ENCODE peak calls at places on chromosomes 4 and X, in ten cellular contexts. O, B, E, D, T, J, C, L, X and V are unnamed samples.

GRCh38 chr4:123631699-123632098 is 235.1 kb downstream of the SPRY1 start:
- DNase-seq in O (no peak), B (no peak), E (no peak), D (no peak), T (no peak), J (no peak), C (no peak), L (no peak), X (peak), V (no peak)

GRCh38 chrX:69556094-69557011 is 52.2 kb downstream of the NALF2 start:
- DNase-seq in O (no peak), B (no peak), E (peak), D (peak), T (no peak), J (peak), C (no peak), L (peak), X (peak), V (no peak)

GRCh38 chr4:140156529-140157171 is 2.7 kb upstream of the MAML3 start:
- DNase-seq in O (no peak), B (no peak), E (no peak), D (no peak), T (no peak), J (no peak), C (no peak), L (no peak), X (no peak), V (no peak)

GRCh38 chr4:147813107-147813773 is 81.4 kb downstream of the ARHGAP10 start:
- DNase-seq in O (no peak), B (no peak), E (no peak), D (no peak), T (no peak), J (no peak), C (no peak), L (no peak), X (no peak), V (no peak)

GRCh38 chr4:72592076-72592475 is 23.1 kb upstream of the ADAMTS3 start:
- DNase-seq in O (no peak), B (no peak), E (no peak), D (no peak), T (no peak), J (no peak), C (no peak), L (no peak), X (no peak), V (no peak)

GRCh38 chr4:2406406-2406805 is 12.0 kb downstream of the ZFYVE28 start:
- DNase-seq in O (no peak), B (no peak), E (no peak), D (no peak), T (no peak), J (no peak), C (no peak), L (no peak), X (no peak), V (no peak)

GRCh38 chr4:106691749-106692148 is 323.2 kb upstream of the GIMD1 start:
- DNase-seq in O (no peak), B (peak), E (no peak), D (peak), T (no peak), J (no peak), C (no peak), L (no peak), X (peak), V (no peak)

GRCh38 chr4:25564836-25565235 is 90.8 kb upstream of the SLC34A2 start:
- DNase-seq in O (no peak), B (no peak), E (no peak), D (no peak), T (no peak), J (no peak), C (no peak), L (no peak), X (no peak), V (no peak)

GRCh38 chrX:102720237-102721168 is at the start of gene GPRASP3:
- DNase-seq in O (no peak), B (peak), E (no peak), D (peak), T (peak), J (peak), C (peak), L (no peak), X (peak), V (no peak)

GRCh38 chr4:6910340-6910959 is 824 bp downstream of the TBC1D14 start:
- DNase-seq in O (no peak), B (no peak), E (no peak), D (no peak), T (no peak), J (no peak), C (no peak), L (no peak), X (no peak), V (no peak)

GRCh38 chr4:185381794-185382193 is 13.9 kb downstream of the LRP2BP start:
- DNase-seq in O (no peak), B (no peak), E (peak), D (peak), T (no peak), J (no peak), C (no peak), L (no peak), X (peak), V (no peak)

GRCh38 chr4:145345401-145345800 is 136.3 kb upstream of the SMAD1 start:
- DNase-seq in O (no peak), B (no peak), E (no peak), D (no peak), T (no peak), J (no peak), C (no peak), L (no peak), X (no peak), V (no peak)

GRCh38 chr4:86557526-86557925 is 36.6 kb upstream of the PTPN13 start:
- DNase-seq in O (no peak), B (no peak), E (no peak), D (peak), T (no peak), J (no peak), C (no peak), L (no peak), X (no peak), V (no peak)

GRCh38 chrX:17038681-17039161 is 92.3 kb downstream of the REPS2 start:
- DNase-seq in O (no peak), B (no peak), E (no peak), D (peak), T (no peak), J (no peak), C (no peak), L (no peak), X (peak), V (no peak)

GRCh38 chr4:133484287-133484686 is 335.2 kb downstream of the PCDH10 start:
- DNase-seq in O (no peak), B (no peak), E (no peak), D (no peak), T (no peak), J (no peak), C (no peak), L (no peak), X (no peak), V (no peak)

GRCh38 chr4:166546009-166546408 is 673.0 kb downstream of the TLL1 start:
- DNase-seq in O (no peak), B (no peak), E (no peak), D (no peak), T (no peak), J (no peak), C (no peak), L (no peak), X (no peak), V (no peak)

GRCh38 chr4:56731857-56732256 is 50.8 kb upstream of the HOPX start:
- DNase-seq in O (no peak), B (no peak), E (no peak), D (no peak), T (no peak), J (no peak), C (no peak), L (no peak), X (no peak), V (no peak)

GRCh38 chrX:104564921-104565703 is 887 bp upstream of the IL1RAPL2 start:
- DNase-seq in O (no peak), B (no peak), E (no peak), D (no peak), T (no peak), J (no peak), C (no peak), L (peak), X (no peak), V (no peak)

GRCh38 chrX:102651242-102651967 is at the start of gene GPRASP1:
- DNase-seq in O (no peak), B (no peak), E (no peak), D (peak), T (no peak), J (peak), C (peak), L (peak), X (peak), V (no peak)

GRCh38 chr4:40916218-40916555 is 166.4 kb downstream of the NSUN7 start:
- DNase-seq in O (no peak), B (peak), E (no peak), D (peak), T (no peak), J (no peak), C (no peak), L (no peak), X (peak), V (no peak)

GRCh38 chr4:163548481-163549243 is 54.2 kb downstream of the TMA16 start:
- DNase-seq in O (no peak), B (peak), E (peak), D (peak), T (no peak), J (peak), C (peak), L (no peak), X (peak), V (no peak)

GRCh38 chr4:140256335-140256734 is 102.4 kb upstream of the MAML3 start:
- DNase-seq in O (peak), B (peak), E (peak), D (peak), T (no peak), J (no peak), C (no peak), L (peak), X (peak), V (peak)

GRCh38 chr4:105976913-105977312 is 81.6 kb downstream of the NPNT start:
- DNase-seq in O (no peak), B (no peak), E (no peak), D (no peak), T (no peak), J (no peak), C (no peak), L (no peak), X (no peak), V (no peak)

GRCh38 chrX:27445438-27445837 is 17.7 kb downstream of the PPP4R3C start:
- DNase-seq in O (no peak), B (no peak), E (peak), D (no peak), T (no peak), J (no peak), C (no peak), L (no peak), X (no peak), V (no peak)

GRCh38 chr4:48738856-48739255 is 41.2 kb downstream of the FRYL start:
- DNase-seq in O (no peak), B (no peak), E (no peak), D (no peak), T (no peak), J (no peak), C (no peak), L (no peak), X (no peak), V (no peak)

GRCh38 chr4:127852661-127853060 is 28.0 kb upstream of the PLK4 start:
- DNase-seq in O (no peak), B (no peak), E (no peak), D (no peak), T (no peak), J (no peak), C (no peak), L (peak), X (no peak), V (no peak)

GRCh38 chr4:7372673-7373072 is 62.1 kb downstream of the PSAPL1 start:
- DNase-seq in O (no peak), B (no peak), E (no peak), D (no peak), T (no peak), J (no peak), C (no peak), L (no peak), X (no peak), V (no peak)

GRCh38 chrX:6574762-6575161 is 39.8 kb upstream of the VCX3A start:
- DNase-seq in O (no peak), B (no peak), E (no peak), D (no peak), T (no peak), J (no peak), C (no peak), L (peak), X (no peak), V (no peak)

GRCh38 chr4:78369691-78370090 is 181.9 kb upstream of the ANXA3 start:
- DNase-seq in O (no peak), B (no peak), E (no peak), D (no peak), T (no peak), J (peak), C (peak), L (peak), X (no peak), V (no peak)

GRCh38 chrX:6095469-6095868 is 133.2 kb downstream of the NLGN4X start:
- DNase-seq in O (no peak), B (no peak), E (no peak), D (no peak), T (no peak), J (no peak), C (no peak), L (peak), X (no peak), V (no peak)

GRCh38 chr4:80831383-80832361 is 198.8 kb upstream of the BMP3 start:
- DNase-seq in O (no peak), B (peak), E (no peak), D (peak), T (no peak), J (no peak), C (no peak), L (no peak), X (peak), V (peak)